ENCODE peak calls at places on chromosomes 4 and X, in four cellular contexts. One of them, this sample, is unnamed.

GRCh38 chr4:181008164-181008563 is 1235.0 kb upstream of the TENM3 start:
- DNase-seq in GM12891: no peak
- DNase-seq in K562: no peak
- DNase-seq in GM12878: no peak
- DNase-seq in this sample: no peak

GRCh38 chr4:122921971-122922876 is at the start of gene NUDT6:
- DNase-seq in K562: peak
- DNase-seq in GM12891: peak
- DNase-seq in GM12878: no peak
- DNase-seq in this sample: peak

GRCh38 chr4:117784266-117784665 is 250.0 kb upstream of the NDST3 start:
- DNase-seq in GM12878: no peak
- DNase-seq in K562: no peak
- DNase-seq in GM12891: no peak
- DNase-seq in this sample: no peak

GRCh38 chr4:183906736-183907651 is 1.9 kb downstream of the STOX2 start:
- DNase-seq in GM12878: no peak
- DNase-seq in K562: no peak
- DNase-seq in GM12891: peak
- DNase-seq in this sample: no peak

GRCh38 chr4:186021461-186022167 is 47.3 kb upstream of the TLR3 start:
- DNase-seq in K562: no peak
- DNase-seq in GM12891: no peak
- DNase-seq in GM12878: no peak
- DNase-seq in this sample: no peak

GRCh38 chrX:24838624-24839023 is 144.9 kb downstream of the POLA1 start:
- DNase-seq in K562: peak
- DNase-seq in GM12878: peak
- DNase-seq in GM12891: no peak
- DNase-seq in this sample: no peak

GRCh38 chr4:100391913-100392312 is 125.9 kb downstream of the EMCN start:
- DNase-seq in GM12878: no peak
- DNase-seq in GM12891: no peak
- DNase-seq in K562: no peak
- DNase-seq in this sample: no peak

GRCh38 chrX:65821721-65822496 is 154.5 kb downstream of the MSN start:
- DNase-seq in GM12891: peak
- DNase-seq in GM12878: no peak
- DNase-seq in K562: no peak
- DNase-seq in this sample: no peak

GRCh38 chr4:108360857-108361820 is 192.4 kb upstream of the LEF1 start:
- DNase-seq in GM12891: no peak
- DNase-seq in GM12878: no peak
- DNase-seq in K562: no peak
- DNase-seq in this sample: no peak

GRCh38 chrX:93673869-93674271 is at the start of gene FAM133A:
- DNase-seq in K562: no peak
- DNase-seq in GM12878: no peak
- DNase-seq in GM12891: no peak
- DNase-seq in this sample: no peak

GRCh38 chr4:186149872-186150271 is 41.5 kb upstream of the CYP4V2 start:
- DNase-seq in K562: peak
- DNase-seq in GM12891: no peak
- DNase-seq in GM12878: no peak
- DNase-seq in this sample: no peak

GRCh38 chrX:154797006-154797405 is 8.3 kb downstream of the MPP1 start:
- DNase-seq in K562: no peak
- DNase-seq in GM12878: no peak
- DNase-seq in GM12891: no peak
- DNase-seq in this sample: no peak

GRCh38 chr4:118400362-118400761 is 47.6 kb upstream of the PRSS12 start:
- DNase-seq in GM12891: no peak
- DNase-seq in K562: no peak
- DNase-seq in GM12878: no peak
- DNase-seq in this sample: peak

GRCh38 chr4:75673959-75674328 is 733 bp upstream of the G3BP2 start:
- DNase-seq in K562: no peak
- DNase-seq in GM12878: no peak
- DNase-seq in GM12891: no peak
- DNase-seq in this sample: no peak

GRCh38 chr4:78692815-78693156 is 83.4 kb upstream of the BMP2K start:
- DNase-seq in K562: no peak
- DNase-seq in GM12878: no peak
- DNase-seq in GM12891: no peak
- DNase-seq in this sample: no peak

GRCh38 chrX:2924151-2924550 is 5.0 kb downstream of the ARSD start:
- DNase-seq in K562: no peak
- DNase-seq in GM12878: no peak
- DNase-seq in GM12891: no peak
- DNase-seq in this sample: no peak

GRCh38 chr4:71303850-71304249 is 35.0 kb upstream of the SLC4A4 start:
- DNase-seq in GM12878: no peak
- DNase-seq in K562: no peak
- DNase-seq in GM12891: no peak
- DNase-seq in this sample: no peak

GRCh38 chrX:82196866-82197265 is 995.0 kb downstream of the SH3BGRL start:
- DNase-seq in GM12891: no peak
- DNase-seq in K562: no peak
- DNase-seq in GM12878: no peak
- DNase-seq in this sample: no peak

GRCh38 chr4:167622481-167623240 is 388.4 kb upstream of the SPOCK3 start:
- DNase-seq in GM12891: peak
- DNase-seq in K562: peak
- DNase-seq in GM12878: no peak
- DNase-seq in this sample: peak

GRCh38 chrX:136731207-136731782 is 49.4 kb downstream of the ARHGEF6 start:
- DNase-seq in GM12878: no peak
- DNase-seq in GM12891: no peak
- DNase-seq in K562: no peak
- DNase-seq in this sample: no peak

GRCh38 chrX:53088136-53088974 is 5.6 kb upstream of the KANTR start:
- DNase-seq in GM12878: no peak
- DNase-seq in K562: no peak
- DNase-seq in GM12891: no peak
- DNase-seq in this sample: no peak

GRCh38 chr4:76897522-76898384 is at the start of gene SOWAHB:
- DNase-seq in GM12878: no peak
- DNase-seq in GM12891: peak
- DNase-seq in K562: no peak
- DNase-seq in this sample: no peak

GRCh38 chr4:98997176-98997575 is 1.7 kb downstream of the METAP1 start:
- DNase-seq in GM12878: no peak
- DNase-seq in GM12891: no peak
- DNase-seq in K562: no peak
- DNase-seq in this sample: no peak

GRCh38 chrX:37291924-37292323 is 57.2 kb upstream of the PRRG1 start:
- DNase-seq in GM12891: no peak
- DNase-seq in K562: no peak
- DNase-seq in GM12878: no peak
- DNase-seq in this sample: no peak

GRCh38 chr4:26206339-26206738 is 114.5 kb upstream of the RBPJ start:
- DNase-seq in GM12878: no peak
- DNase-seq in K562: no peak
- DNase-seq in GM12891: no peak
- DNase-seq in this sample: no peak

GRCh38 chr4:78057135-78057599 is at the start of gene FRAS1:
- DNase-seq in GM12878: no peak
- DNase-seq in GM12891: no peak
- DNase-seq in K562: no peak
- DNase-seq in this sample: no peak

GRCh38 chr4:98363431-98363830 is 102.2 kb downstream of the RAP1GDS1 start:
- DNase-seq in GM12878: no peak
- DNase-seq in K562: no peak
- DNase-seq in GM12891: no peak
- DNase-seq in this sample: no peak

GRCh38 chrX:53291596-53291995 is 10.2 kb upstream of the IQSEC2 start:
- DNase-seq in K562: no peak
- DNase-seq in GM12878: no peak
- DNase-seq in GM12891: no peak
- DNase-seq in this sample: no peak

GRCh38 chrX:128816919-128817318 is 706.4 kb downstream of the SMARCA1 start:
- DNase-seq in K562: peak
- DNase-seq in GM12891: no peak
- DNase-seq in GM12878: no peak
- DNase-seq in this sample: no peak

GRCh38 chrX:24169211-24169610 is 19.7 kb downstream of the ZFX start:
- DNase-seq in GM12891: no peak
- DNase-seq in K562: no peak
- DNase-seq in GM12878: peak
- DNase-seq in this sample: no peak

GRCh38 chrX:18855919-18856644 is 127.8 kb downstream of the PHKA2 start:
- DNase-seq in GM12891: no peak
- DNase-seq in K562: no peak
- DNase-seq in GM12878: peak
- DNase-seq in this sample: no peak

GRCh38 chr4:144627663-144628076 is 18.3 kb upstream of the HHIP start:
- DNase-seq in GM12878: no peak
- DNase-seq in GM12891: no peak
- DNase-seq in K562: no peak
- DNase-seq in this sample: no peak

GRCh38 chr4:70667710-70668535 is 1.6 kb upstream of the JCHAIN start:
- DNase-seq in GM12891: no peak
- DNase-seq in GM12878: no peak
- DNase-seq in K562: no peak
- DNase-seq in this sample: no peak

DNA sequence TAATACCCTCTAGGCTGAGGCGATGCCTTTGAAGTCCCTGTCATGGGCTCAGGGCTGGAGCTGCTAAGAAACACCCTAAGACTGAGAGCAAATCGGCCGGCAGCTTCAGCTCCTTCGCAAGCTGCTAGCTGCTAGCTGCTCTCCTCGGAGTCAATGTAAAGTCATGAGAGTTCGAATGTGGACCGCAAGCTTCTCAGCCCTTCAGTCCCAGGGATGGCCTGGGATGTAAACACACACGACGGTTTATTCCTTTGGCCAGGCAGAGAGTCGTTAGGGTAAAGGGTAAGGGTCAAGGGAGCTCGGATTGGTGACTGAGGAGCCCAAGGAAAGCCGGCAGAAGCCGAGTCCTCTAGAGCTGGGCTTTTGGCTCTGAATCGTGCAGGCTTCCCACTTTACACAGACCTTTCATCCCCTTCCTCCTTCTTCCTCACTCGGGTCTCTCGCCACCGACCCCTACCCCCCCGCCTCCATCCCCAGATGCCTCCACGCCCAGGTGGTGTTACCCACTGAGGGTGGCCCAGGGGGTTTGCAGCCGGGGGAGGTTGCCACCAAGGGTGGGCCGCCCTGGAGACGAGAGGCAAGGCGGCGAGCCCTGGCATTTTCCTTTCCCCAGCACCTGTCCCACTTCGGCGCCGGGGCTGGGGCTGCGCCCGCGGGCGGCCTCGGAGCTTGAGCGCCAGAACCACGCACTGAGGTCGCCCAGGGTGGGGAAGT is 3.1 kb upstream of the BCORL1 start:
- DNase-seq in GM12878: no peak
- DNase-seq in GM12891: no peak
- DNase-seq in K562: no peak
- DNase-seq in this sample: no peak
- TF ChIP-seq SPI1 in GM12878: no peak
- TF ChIP-seq SPI1 in GM12891: no peak
- TF ChIP-seq SPI1 in K562: no peak
- TF ChIP-seq SPI1 in this sample: no peak

GRCh38 chr4:23458061-23458460 is 431.8 kb downstream of the PPARGC1A start:
- DNase-seq in K562: no peak
- DNase-seq in GM12891: no peak
- DNase-seq in GM12878: no peak
- DNase-seq in this sample: no peak
- TF ChIP-seq SPI1 in K562: no peak
- TF ChIP-seq SPI1 in GM12891: no peak
- TF ChIP-seq SPI1 in GM12878: no peak
- TF ChIP-seq SPI1 in this sample: no peak

GRCh38 chrX:56764975-56765791 is 36.1 kb downstream of the NBDY start:
- DNase-seq in K562: no peak
- DNase-seq in GM12878: no peak
- DNase-seq in GM12891: no peak
- DNase-seq in this sample: peak

GRCh38 chrX:56766554-56767412 is 37.7 kb downstream of the NBDY start:
- DNase-seq in K562: no peak
- DNase-seq in GM12878: no peak
- DNase-seq in GM12891: no peak
- DNase-seq in this sample: no peak

GRCh38 chrX:56763556-56764152 is 34.6 kb downstream of the NBDY start:
- DNase-seq in GM12878: no peak
- DNase-seq in GM12891: no peak
- DNase-seq in K562: no peak
- DNase-seq in this sample: peak

GRCh38 chrX:56764153-56764974 is 35.3 kb downstream of the NBDY start:
- DNase-seq in K562: peak
- DNase-seq in GM12878: peak
- DNase-seq in GM12891: no peak
- DNase-seq in this sample: peak

GRCh38 chrX:56765816-56766553 is 36.9 kb downstream of the NBDY start:
- DNase-seq in GM12878: no peak
- DNase-seq in K562: no peak
- DNase-seq in GM12891: no peak
- DNase-seq in this sample: no peak
- TF ChIP-seq SPI1 in GM12878: no peak
- TF ChIP-seq SPI1 in K562: no peak
- TF ChIP-seq SPI1 in GM12891: no peak
- TF ChIP-seq SPI1 in this sample: no peak

DNA sequence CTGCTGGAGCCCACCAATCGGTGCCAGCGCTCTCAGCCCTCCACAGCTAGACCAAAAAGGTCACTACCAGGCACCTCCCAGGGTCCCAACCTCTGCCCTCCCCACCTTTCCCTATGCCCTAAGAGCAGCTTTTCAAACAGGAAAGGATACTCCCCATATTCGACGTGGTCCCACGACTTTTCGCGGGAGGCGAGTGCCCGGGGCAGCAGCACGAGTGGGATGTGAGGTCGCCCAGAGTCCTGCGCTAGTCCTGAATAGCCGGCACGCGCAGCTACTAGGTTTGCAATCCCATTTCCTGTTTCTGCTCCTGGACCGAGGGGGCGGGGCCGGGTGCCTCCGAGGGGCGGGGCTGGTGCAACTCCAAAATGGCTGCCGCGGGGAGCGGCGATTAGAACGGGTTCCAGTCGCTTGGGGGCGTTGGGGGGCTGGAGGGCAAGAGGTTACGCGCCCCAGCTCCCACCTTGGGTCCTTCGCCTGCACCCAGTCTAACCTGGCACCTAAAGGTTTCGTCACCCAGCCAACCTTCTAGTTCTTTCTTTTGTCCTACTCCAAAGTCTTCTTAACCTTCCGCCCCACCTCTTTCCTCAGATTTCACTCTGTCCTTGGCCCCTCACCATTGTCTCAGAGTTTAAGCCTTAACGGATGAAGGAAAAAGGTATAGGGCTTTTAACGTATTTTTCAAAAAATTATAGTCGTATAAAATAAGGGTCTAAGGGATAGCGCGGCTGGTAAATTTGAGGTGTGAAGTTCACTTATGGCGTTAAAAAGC is 85.0 kb upstream of the TENT5D start:
- DNase-seq in GM12891: no peak
- DNase-seq in K562: peak
- DNase-seq in GM12878: no peak
- DNase-seq in this sample: no peak
- TF ChIP-seq SPI1 in GM12891: no peak
- TF ChIP-seq SPI1 in K562: no peak
- TF ChIP-seq SPI1 in GM12878: no peak
- TF ChIP-seq SPI1 in this sample: peak

GRCh38 chr4:111070390-111070789 is 447.5 kb upstream of the PITX2 start:
- DNase-seq in GM12891: no peak
- DNase-seq in K562: no peak
- DNase-seq in GM12878: no peak
- DNase-seq in this sample: no peak
- TF ChIP-seq SPI1 in GM12891: no peak
- TF ChIP-seq SPI1 in K562: no peak
- TF ChIP-seq SPI1 in GM12878: no peak
- TF ChIP-seq SPI1 in this sample: no peak